ENCODE peak calls at places on chromosomes 1 and 21, in five cellular contexts. One of them, this sample, is unnamed.

GRCh38 chr1:202958544-202959275 is 598 bp upstream of the ADIPOR1 start:
- DNase-seq in esophagus squamous epithelium: no peak
- DNase-seq in M059J: peak; percentile 18
- DNase-seq in activated CD8-positive, alpha-beta memory T cell treated with anti-CD3 and anti-CD28 coated beads, Interleukin-2, amount 50 U/mL, for 4 hours: no peak
- DNase-seq in substantia nigra: no peak
- DNase-seq in this sample: no peak

GRCh38 chr1:85027242-85027983 is 20.9 kb downstream of the MCOLN3 start:
- DNase-seq in M059J: peak; percentile 34
- DNase-seq in activated CD8-positive, alpha-beta memory T cell treated with anti-CD3 and anti-CD28 coated beads, Interleukin-2, amount 50 U/mL, for 4 hours: peak; percentile 18
- DNase-seq in substantia nigra: no peak
- DNase-seq in esophagus squamous epithelium: no peak
- DNase-seq in this sample: no peak

GRCh38 chr1:236009857-236010256 is 55.0 kb downstream of the NID1 start:
- DNase-seq in esophagus squamous epithelium: no peak
- DNase-seq in activated CD8-positive, alpha-beta memory T cell treated with anti-CD3 and anti-CD28 coated beads, Interleukin-2, amount 50 U/mL, for 4 hours: no peak
- DNase-seq in M059J: peak; percentile 65
- DNase-seq in substantia nigra: no peak
- DNase-seq in this sample: no peak

GRCh38 chr1:229717774-229718173 is 91.7 kb downstream of the URB2 start:
- DNase-seq in substantia nigra: no peak
- DNase-seq in M059J: peak; percentile 74
- DNase-seq in esophagus squamous epithelium: no peak
- DNase-seq in activated CD8-positive, alpha-beta memory T cell treated with anti-CD3 and anti-CD28 coated beads, Interleukin-2, amount 50 U/mL, for 4 hours: no peak
- DNase-seq in this sample: no peak

GRCh38 chr1:6502000-6502891 is 10.8 kb upstream of the PLEKHG5 start:
- DNase-seq in M059J: no peak
- DNase-seq in activated CD8-positive, alpha-beta memory T cell treated with anti-CD3 and anti-CD28 coated beads, Interleukin-2, amount 50 U/mL, for 4 hours: no peak
- DNase-seq in substantia nigra: peak; percentile 61
- DNase-seq in esophagus squamous epithelium: no peak
- DNase-seq in this sample: peak; percentile 44

GRCh38 chr1:195218428-195219212 is 1389.6 kb downstream of the KCNT2 start:
- DNase-seq in substantia nigra: no peak
- DNase-seq in M059J: no peak
- DNase-seq in activated CD8-positive, alpha-beta memory T cell treated with anti-CD3 and anti-CD28 coated beads, Interleukin-2, amount 50 U/mL, for 4 hours: no peak
- DNase-seq in esophagus squamous epithelium: no peak
- DNase-seq in this sample: no peak

GRCh38 chr1:23999156-23999671 is 19.1 kb upstream of the SRSF10 start:
- DNase-seq in activated CD8-positive, alpha-beta memory T cell treated with anti-CD3 and anti-CD28 coated beads, Interleukin-2, amount 50 U/mL, for 4 hours: no peak
- DNase-seq in esophagus squamous epithelium: no peak
- DNase-seq in M059J: peak; percentile 26
- DNase-seq in substantia nigra: no peak
- DNase-seq in this sample: no peak

GRCh38 chr21:33069994-33070811 is at the start of gene OLIG1:
- DNase-seq in esophagus squamous epithelium: no peak
- DNase-seq in M059J: peak; percentile 36
- DNase-seq in substantia nigra: peak; percentile 79
- DNase-seq in activated CD8-positive, alpha-beta memory T cell treated with anti-CD3 and anti-CD28 coated beads, Interleukin-2, amount 50 U/mL, for 4 hours: peak; percentile 26
- DNase-seq in this sample: peak; percentile 75

GRCh38 chr1:54283214-54283996 is 83.4 kb downstream of the MRPL37 start:
- DNase-seq in activated CD8-positive, alpha-beta memory T cell treated with anti-CD3 and anti-CD28 coated beads, Interleukin-2, amount 50 U/mL, for 4 hours: no peak
- DNase-seq in M059J: no peak
- DNase-seq in substantia nigra: no peak
- DNase-seq in esophagus squamous epithelium: no peak
- DNase-seq in this sample: no peak

GRCh38 chr1:8238141-8239038 is 79.5 kb upstream of the SLC45A1 start:
- DNase-seq in esophagus squamous epithelium: no peak
- DNase-seq in substantia nigra: no peak
- DNase-seq in activated CD8-positive, alpha-beta memory T cell treated with anti-CD3 and anti-CD28 coated beads, Interleukin-2, amount 50 U/mL, for 4 hours: no peak
- DNase-seq in M059J: peak; percentile 72
- DNase-seq in this sample: no peak

GRCh38 chr21:45993210-45994085 is 11.9 kb downstream of the COL6A1 start:
- DNase-seq in esophagus squamous epithelium: no peak
- DNase-seq in activated CD8-positive, alpha-beta memory T cell treated with anti-CD3 and anti-CD28 coated beads, Interleukin-2, amount 50 U/mL, for 4 hours: peak; percentile 14
- DNase-seq in M059J: no peak
- DNase-seq in substantia nigra: no peak
- DNase-seq in this sample: no peak